ENCODE peak calls at places on chromosome 3, in four cellular contexts. M, G, T and P are unnamed samples.

GRCh38 chr3:170159459-170159858 is 22.1 kb downstream of the PHC3 start:
- DNase-seq in M (no peak), G (no peak), T (no peak), P (no peak)

GRCh38 chr3:10981961-10982360 is 10.6 kb upstream of the SLC6A1 start:
- DNase-seq in M (no peak), G (no peak), T (no peak), P (no peak)

GRCh38 chr3:45042162-45042561 is 16.1 kb downstream of the CLEC3B start:
- DNase-seq in M (no peak), G (no peak), T (no peak), P (no peak)

GRCh38 chr3:452221-452620 is 255.7 kb downstream of the CHL1 start:
- DNase-seq in M (no peak), G (no peak), T (no peak), P (no peak)

GRCh38 chr3:150763841-150764483 is 993 bp upstream of the SIAH2 start:
- DNase-seq in M (peak), G (peak), T (no peak), P (no peak)

GRCh38 chr3:97612632-97613031 is 151.9 kb upstream of the ARL6 start:
- DNase-seq in M (no peak), G (no peak), T (no peak), P (no peak)

GRCh38 chr3:48851407-48851806 is 3.7 kb upstream of the PRKAR2A start:
- DNase-seq in M (no peak), G (peak), T (no peak), P (peak)

GRCh38 chr3:158261371-158261991 is 151.6 kb downstream of the RSRC1 start:
- DNase-seq in M (no peak), G (no peak), T (no peak), P (no peak)

GRCh38 chr3:5245927-5246326 is 58.4 kb downstream of the EDEM1 start:
- DNase-seq in M (no peak), G (no peak), T (no peak), P (no peak)

GRCh38 chr3:116176974-116177555 is 268.2 kb downstream of the LSAMP start:
- DNase-seq in M (no peak), G (no peak), T (no peak), P (no peak)

GRCh38 chr3:18445421-18446066 is 20.4 kb upstream of the SATB1 start:
- DNase-seq in M (peak), G (peak), T (peak), P (no peak)

GRCh38 chr3:14808502-14809266 is 10.1 kb upstream of the FGD5 start:
- DNase-seq in M (no peak), G (no peak), T (no peak), P (no peak)

GRCh38 chr3:14812196-14812785 is 6.5 kb upstream of the FGD5 start:
- DNase-seq in M (no peak), G (no peak), T (no peak), P (no peak)

GRCh38 chr3:14811733-14812132 is 7.0 kb upstream of the FGD5 start:
- DNase-seq in M (no peak), G (peak), T (no peak), P (no peak)

GRCh38 chr3:14810070-14810732 is 8.6 kb upstream of the FGD5 start:
- DNase-seq in M (no peak), G (peak), T (no peak), P (no peak)

DNA sequence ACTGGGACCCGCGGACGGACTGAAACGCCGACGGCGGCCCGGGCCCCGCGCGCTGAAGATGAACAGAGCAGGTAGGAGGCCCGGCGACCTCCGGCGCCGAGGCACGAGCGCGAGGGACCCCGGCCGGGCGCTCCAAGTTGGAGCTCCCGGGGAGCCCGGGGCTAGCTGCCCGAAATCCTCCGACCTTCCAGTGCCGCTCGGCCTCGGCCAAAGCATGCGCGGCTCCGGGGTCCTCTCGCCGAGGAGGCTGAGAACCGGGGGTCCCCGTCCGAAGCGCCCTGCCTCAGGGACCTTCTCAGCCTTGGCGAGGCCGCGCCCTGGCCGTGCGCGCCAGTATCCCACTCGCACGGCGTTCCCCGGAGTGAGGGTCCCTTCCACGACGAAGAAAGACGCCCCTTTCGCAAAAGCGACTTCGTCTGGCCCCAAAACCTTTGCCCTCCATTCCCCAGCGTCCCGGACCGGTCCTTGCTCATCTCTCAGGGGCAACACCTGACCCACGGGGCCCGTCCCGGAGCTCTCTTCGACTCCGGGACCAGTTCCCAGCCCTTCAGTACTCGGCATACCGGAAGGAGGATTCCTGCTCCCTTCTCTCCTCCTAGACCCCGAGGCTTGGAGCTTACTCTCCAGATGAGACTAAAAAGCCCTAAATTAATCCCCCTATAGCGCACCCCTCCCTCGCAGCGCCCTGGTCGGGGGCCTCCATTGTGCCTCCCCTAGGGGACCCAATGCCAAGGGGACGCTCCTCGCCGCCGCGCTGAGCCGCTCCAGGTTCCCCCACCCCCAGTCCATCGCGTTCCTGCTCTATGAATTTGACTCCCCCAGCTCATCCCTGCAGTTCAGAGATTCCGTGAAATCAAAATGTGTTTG is 7.7 kb upstream of the FGD5 start:
- DNase-seq in M (no peak), G (peak), T (no peak), P (no peak)
- H3K4me3 ChIP-seq in M (no peak), G (peak), T (no peak), P (no peak)

GRCh38 chr3:102174832-102175374 is 259.9 kb upstream of the ZPLD1 start:
- DNase-seq in M (no peak), G (no peak), T (no peak), P (no peak)
- H3K4me3 ChIP-seq in M (no peak), G (no peak), T (no peak), P (no peak)

GRCh38 chr3:111861396-111861795 is 2.3 kb downstream of the PHLDB2 start:
- DNase-seq in M (no peak), G (no peak), T (no peak), P (no peak)

GRCh38 chr3:111859974-111860859 is 1.2 kb downstream of the PHLDB2 start:
- DNase-seq in M (peak), G (peak), T (peak), P (peak)

GRCh38 chr3:111863942-111864341 is 4.9 kb downstream of the PHLDB2 start:
- DNase-seq in M (no peak), G (no peak), T (no peak), P (no peak)

GRCh38 chr3:111862974-111863373 is 3.9 kb downstream of the PHLDB2 start:
- DNase-seq in M (no peak), G (no peak), T (no peak), P (no peak)

GRCh38 chr3:111862415-111862814 is 3.4 kb downstream of the PHLDB2 start:
- DNase-seq in M (no peak), G (no peak), T (no peak), P (no peak)
- H3K4me3 ChIP-seq in M (no peak), G (peak), T (no peak), P (peak)

GRCh38 chr3:128076783-128077624 is 24.8 kb downstream of the SEC61A1 start:
- DNase-seq in M (peak), G (peak), T (peak), P (no peak)

GRCh38 chr3:128073807-128074206 is 21.6 kb downstream of the SEC61A1 start:
- DNase-seq in M (no peak), G (no peak), T (no peak), P (no peak)

GRCh38 chr3:128074851-128075515 is 22.7 kb downstream of the SEC61A1 start:
- DNase-seq in M (no peak), G (no peak), T (no peak), P (no peak)

GRCh38 chr3:128076465-128076782 is 24.2 kb downstream of the SEC61A1 start:
- DNase-seq in M (no peak), G (no peak), T (no peak), P (no peak)

GRCh38 chr3:128075516-128076464 is 23.6 kb downstream of the SEC61A1 start:
- DNase-seq in M (peak), G (peak), T (peak), P (peak)
- H3K4me3 ChIP-seq in M (no peak), G (peak), T (peak), P (peak)